ENCODE peak calls at places on chromosomes 16 and 17, in six cellular contexts. R is cardiac muscle cell; S is CD8-positive, alpha-beta T cell; F is stomach; K is mesendoderm; T is astrocyte. V is an unnamed sample. For H3K4me1, the result is how much of the 10 kb centered on the place peaks cover.

GRCh38 chr16:23107878-23108277 is 41.4 kb downstream of the USP31 start:
- DNase-seq in S (no peak), F (no peak), T (peak), K (no peak), R (no peak), V (no peak)

GRCh38 chr16:53805747-53806146 is 101.8 kb downstream of the FTO start:
- DNase-seq in S (no peak), F (no peak), R (no peak), T (no peak), K (no peak), V (no peak)

GRCh38 chr16:88886311-88886914 is 20.0 kb upstream of the PABPN1L start:
- DNase-seq in R (no peak), F (no peak), K (no peak), T (no peak), S (no peak), V (no peak)

GRCh38 chr17:17484451-17484899 is 7.7 kb downstream of the MED9 start:
- DNase-seq in T (no peak), K (no peak), S (no peak), R (no peak), F (no peak), V (no peak)

GRCh38 chr17:77644181-77644972 is 314.1 kb upstream of the TNRC6C start:
- DNase-seq in K (no peak), T (no peak), F (no peak), R (no peak), S (no peak), V (no peak)

GRCh38 chr17:31489295-31490018 is 98.0 kb downstream of the RAB11FIP4 start:
- DNase-seq in R (no peak), K (peak), T (no peak), F (peak), S (no peak), V (peak)

GRCh38 chr16:80167657-80168056 is 373.1 kb upstream of the DYNLRB2 start:
- DNase-seq in S (no peak), T (no peak), K (no peak), F (no peak), R (no peak), V (no peak)

GRCh38 chr16:51707666-51708065 is 556.6 kb upstream of the SALL1 start:
- DNase-seq in K (no peak), T (no peak), F (no peak), S (no peak), R (no peak), V (no peak)

GRCh38 chr17:35972066-35972465 is 9.2 kb downstream of the CCL16 start:
- DNase-seq in K (no peak), S (no peak), T (no peak), R (no peak), F (no peak), V (no peak)

GRCh38 chr16:87828071-87828971 is 41.0 kb downstream of the SLC7A5 start:
- DNase-seq in T (no peak), F (peak), S (no peak), R (no peak), K (no peak), V (no peak)

GRCh38 chr17:6232768-6233130 is 162.6 kb downstream of the WSCD1 start:
- DNase-seq in F (no peak), T (no peak), R (no peak), K (no peak), S (no peak), V (no peak)

GRCh38 chr17:13134106-13134505 is 116.3 kb upstream of the ELAC2 start:
- DNase-seq in F (no peak), S (no peak), R (no peak), K (no peak), T (no peak), V (no peak)

GRCh38 chr17:76968707-76969597 is 100.7 kb downstream of the MGAT5B start:
- DNase-seq in S (peak), K (peak), R (peak), F (peak), T (no peak), V (peak)

GRCh38 chr17:41863074-41863843 is 2.0 kb downstream of the KLHL11 start:
- DNase-seq in T (no peak), F (no peak), S (no peak), R (no peak), K (no peak), V (peak)

GRCh38 chr17:56807723-56808122 is 26.0 kb downstream of the C17orf67 start:
- DNase-seq in T (no peak), K (no peak), F (no peak), S (no peak), R (no peak), V (no peak)

GRCh38 chr17:29383687-29384086 is 6.5 kb upstream of the TAOK1 start:
- DNase-seq in T (no peak), F (no peak), S (no peak), R (no peak), K (no peak), V (no peak)

GRCh38 chr17:58331815-58332719 is 3.5 kb upstream of the TSPOAP1 start:
- DNase-seq in K (no peak), S (peak), R (no peak), F (peak), T (no peak), V (peak)

GRCh38 chr17:58335061-58335731 is 6.6 kb upstream of the TSPOAP1 start:
- DNase-seq in S (no peak), R (no peak), F (no peak), T (no peak), K (no peak), V (peak)

GRCh38 chr17:58334661-58335060 is 6.1 kb upstream of the TSPOAP1 start:
- DNase-seq in T (no peak), R (no peak), K (no peak), S (no peak), F (no peak), V (no peak)

GRCh38 chr17:58332720-58333395 is 4.3 kb upstream of the TSPOAP1 start:
- DNase-seq in R (no peak), F (no peak), K (no peak), S (no peak), T (no peak), V (no peak)

DNA sequence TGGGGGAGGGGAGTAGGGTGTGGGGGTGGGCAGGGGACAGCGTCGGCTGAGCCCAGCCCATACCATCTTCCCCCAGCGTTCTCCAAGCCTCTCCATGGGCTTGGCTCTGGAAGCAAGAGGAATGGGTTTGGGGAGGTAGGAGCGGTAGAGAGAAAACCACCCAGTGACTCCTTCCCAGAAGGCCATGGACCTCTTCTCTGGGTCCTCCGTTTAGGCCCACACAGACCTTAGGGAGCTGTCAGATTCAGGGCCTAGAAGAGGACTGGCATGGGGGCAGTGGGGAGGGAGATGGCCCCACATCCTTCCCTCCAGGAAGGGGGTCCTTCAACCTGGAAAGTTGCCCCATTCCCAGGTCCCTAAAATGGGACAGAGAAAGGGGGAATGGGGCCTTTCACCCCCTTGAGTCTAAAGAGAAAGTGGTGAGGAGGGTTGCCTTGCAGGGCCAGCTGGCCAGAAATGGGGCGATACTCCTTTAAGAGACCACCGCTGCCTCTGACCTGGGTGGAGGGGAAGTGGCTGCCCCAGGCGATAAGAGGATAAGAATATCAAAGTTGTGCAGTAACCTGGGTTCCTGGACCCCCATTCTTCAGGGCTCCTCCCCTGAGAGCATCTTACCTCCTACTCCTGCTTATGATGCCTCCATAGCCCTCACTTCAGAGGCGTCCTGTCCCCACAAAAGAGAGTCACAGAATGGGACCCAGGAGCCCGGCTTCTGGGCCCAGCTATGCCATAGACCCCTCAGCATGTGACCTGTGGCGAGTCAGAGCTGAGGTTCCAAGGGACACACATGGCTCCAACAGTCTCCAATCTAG is 5.0 kb upstream of the TSPOAP1 start:
- DNase-seq in T (no peak), R (no peak), S (no peak), F (no peak), K (no peak), V (peak)
- H3K4me1 ChIP-seq in T (under half), R (under half), S (under half), F (under half), K (under half), V (half or more)

GRCh38 chr17:39306028-39306427 is 80.3 kb upstream of the STAC2 start:
- DNase-seq in F (no peak), R (peak), K (peak), T (no peak), S (no peak), V (no peak)
- H3K27ac ChIP-seq in F (no peak), R (no peak), K (no peak), T (peak), S (no peak), V (no peak)

GRCh38 chr17:61782683-61783082 is 80.6 kb downstream of the BRIP1 start:
- DNase-seq in F (no peak), K (no peak), R (no peak), T (no peak), S (no peak), V (no peak)
- H3K4me3 ChIP-seq in F (no peak), K (no peak), R (no peak), T (no peak), S (no peak), V (no peak)

DNA sequence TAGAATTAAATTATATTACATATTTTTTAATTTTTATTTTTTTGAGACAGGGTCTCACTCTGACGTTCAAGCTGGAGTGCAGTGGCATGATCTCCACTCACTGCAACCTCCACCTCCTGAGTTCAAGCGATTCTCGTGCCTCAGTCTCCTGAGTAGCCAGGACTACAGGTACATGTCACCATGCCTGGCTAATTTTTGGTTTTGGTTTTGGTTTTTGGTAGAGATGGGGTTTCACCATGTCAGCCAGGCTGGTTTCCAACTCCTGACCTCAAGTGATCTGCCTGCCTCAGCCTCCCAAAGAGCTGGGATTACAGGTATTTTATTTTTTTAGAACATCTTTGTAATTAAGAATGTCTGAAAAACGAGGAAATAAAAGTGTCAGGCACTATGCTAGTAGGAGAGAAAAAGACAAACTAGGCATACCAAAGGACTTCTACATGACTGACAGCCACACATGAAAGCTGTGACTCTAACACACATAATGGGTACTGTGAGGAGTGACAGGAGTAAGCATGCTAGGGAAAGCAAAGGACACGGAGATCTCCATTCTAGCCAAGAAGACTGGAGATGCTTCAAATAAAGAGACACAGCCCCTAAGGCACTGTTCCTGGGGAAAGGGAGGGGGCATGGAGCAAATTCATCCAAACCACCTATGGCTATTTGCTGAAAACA is 7.3 kb downstream of the GNA13 start:
- DNase-seq in R (no peak), F (no peak), S (no peak), K (no peak), T (no peak), V (no peak)
- H3K4me1 ChIP-seq in R (under half), F (under half), S (under half), K (under half), T (under half), V (half or more)

GRCh38 chr17:45288825-45289224 is 26.9 kb upstream of the SPATA32 start:
- DNase-seq in S (no peak), F (peak), K (no peak), R (peak), T (peak), V (no peak)
- H3K27ac ChIP-seq in S (no peak), F (peak), K (no peak), R (peak), T (no peak), V (no peak)

DNA sequence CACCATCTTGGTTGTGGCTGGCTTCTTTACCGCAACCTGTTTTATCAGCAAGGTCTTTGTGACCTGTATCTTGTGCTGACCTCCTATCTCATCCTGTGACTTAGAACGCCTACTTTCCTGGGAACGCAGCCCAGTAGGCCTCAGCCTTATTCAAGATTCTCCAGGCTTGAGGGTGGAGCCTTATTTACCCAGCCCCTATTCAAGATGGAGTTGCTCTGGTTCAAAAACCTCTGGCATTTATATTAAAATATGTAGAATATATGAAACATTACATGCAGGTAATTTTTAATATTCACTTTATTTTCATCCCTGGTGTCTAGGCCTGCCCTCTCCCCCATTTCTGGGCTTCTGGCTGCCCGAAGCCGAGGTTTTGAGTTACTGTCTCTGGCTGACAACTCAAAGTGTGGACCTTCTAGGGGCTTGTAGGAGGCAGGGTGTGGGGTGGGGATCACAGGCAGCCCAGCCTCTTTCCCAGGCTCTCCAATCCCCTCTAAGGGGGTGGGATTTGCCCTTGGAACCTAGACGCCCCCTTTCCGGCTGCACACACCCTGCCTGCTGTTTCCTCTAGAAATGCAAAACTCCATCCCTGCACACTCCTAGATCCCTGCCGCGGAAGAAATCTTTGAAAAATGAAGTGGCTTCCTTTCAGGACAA is 152.0 kb downstream of the KCNJ12 start:
- DNase-seq in T (no peak), R (no peak), S (no peak), K (no peak), F (no peak), V (no peak)
- H3K4me3 ChIP-seq in T (no peak), R (no peak), S (no peak), K (no peak), F (no peak), V (no peak)

GRCh38 chr16:2147981-2148671 is at the start of gene RAB26:
- DNase-seq in S (peak), F (peak), R (peak), T (no peak), K (peak), V (peak)
- H3K4me1 ChIP-seq in S (under half), F (half or more), R (under half), T (under half), K (under half), V (under half)

V was measured in CD4-positive, CD25-positive, alpha-beta regulatory T cell.